ENCODE peak calls at places on chromosomes 1 and 21, in five cellular contexts. U is ovary, R is transverse colon, M is A549, Y is HepG2. Q is an unnamed sample.

GRCh38 chr21:34004013-34004938 is 69.1 kb upstream of the MRPS6 start:
- DNase-seq in U (no peak), R (no peak), M (no peak), Y (no peak), Q (no peak)

GRCh38 chr1:54413295-54413694 is 7.1 kb upstream of the SSBP3 start:
- DNase-seq in U (peak), R (peak), M (no peak), Y (peak), Q (no peak)

GRCh38 chr21:46559291-46559983 is 45.4 kb downstream of the S100B start:
- DNase-seq in U (no peak), R (no peak), M (no peak), Y (peak), Q (peak)

GRCh38 chr21:28309596-28309995 is 683.1 kb downstream of the LTN1 start:
- DNase-seq in U (no peak), R (no peak), M (no peak), Y (no peak), Q (no peak)

GRCh38 chr1:171595324-171595723 is 26.7 kb upstream of the MYOCOS start:
- DNase-seq in U (no peak), R (no peak), M (no peak), Y (no peak), Q (no peak)

GRCh38 chr1:19654886-19655717 is 9.6 kb upstream of the HTR6 start:
- DNase-seq in U (peak), R (no peak), M (no peak), Y (no peak), Q (no peak)

GRCh38 chr1:112840631-112841624 is 115.1 kb downstream of the SLC16A1 start:
- DNase-seq in U (no peak), R (no peak), M (no peak), Y (no peak), Q (no peak)

GRCh38 chr1:180137767-180138166 is 16.9 kb upstream of the QSOX1 start:
- DNase-seq in U (no peak), R (no peak), M (no peak), Y (no peak), Q (no peak)

GRCh38 chr21:36425286-36425685 is 40.1 kb downstream of the CHAF1B start:
- DNase-seq in U (no peak), R (no peak), M (no peak), Y (no peak), Q (peak)

GRCh38 chr1:86377341-86377740 is 18.8 kb downstream of the ODF2L start:
- DNase-seq in U (no peak), R (no peak), M (no peak), Y (no peak), Q (no peak)

GRCh38 chr1:212062832-212063438 is 27.4 kb downstream of the DTL start:
- DNase-seq in U (no peak), R (no peak), M (peak), Y (peak), Q (no peak)

GRCh38 chr1:117794073-117794472 is 135.3 kb downstream of the GDAP2 start:
- DNase-seq in U (no peak), R (no peak), M (no peak), Y (no peak), Q (no peak)

GRCh38 chr1:198497326-198498220 is 42.9 kb downstream of the ATP6V1G3 start:
- DNase-seq in U (no peak), R (no peak), M (no peak), Y (no peak), Q (peak)

GRCh38 chr1:44609768-44610526 is 64.3 kb downstream of the TMEM53 start:
- DNase-seq in U (no peak), R (no peak), M (no peak), Y (no peak), Q (no peak)

GRCh38 chr21:33948951-33949444 is 33.4 kb upstream of the ATP5PO start:
- DNase-seq in U (no peak), R (no peak), M (no peak), Y (no peak), Q (no peak)

GRCh38 chr1:42937141-42937696 is 21.4 kb downstream of the SLC2A1 start:
- DNase-seq in U (no peak), R (peak), M (peak), Y (peak), Q (no peak)

GRCh38 chr1:238088891-238089290 is 198.2 kb upstream of the ZP4 start:
- DNase-seq in U (no peak), R (no peak), M (no peak), Y (no peak), Q (no peak)

GRCh38 chr21:20570824-20571232 is 427.4 kb upstream of the NCAM2 start:
- DNase-seq in U (no peak), R (no peak), M (no peak), Y (no peak), Q (no peak)

GRCh38 chr1:211874521-211875347 is 44.2 kb upstream of the LPGAT1 start:
- DNase-seq in U (no peak), R (no peak), M (no peak), Y (no peak), Q (peak)

GRCh38 chr1:240732390-240732789 is 120.4 kb upstream of the GREM2 start:
- DNase-seq in U (no peak), R (no peak), M (peak), Y (peak), Q (no peak)

GRCh38 chr1:58318157-58318665 is 228.3 kb downstream of the OMA1 start:
- DNase-seq in U (no peak), R (no peak), M (no peak), Y (no peak), Q (no peak)

GRCh38 chr1:233406339-233406960 is 78.9 kb downstream of the MAP3K21 start:
- DNase-seq in U (no peak), R (no peak), M (no peak), Y (no peak), Q (no peak)

GRCh38 chr1:207807395-207808321 is 55.8 kb downstream of the CD46 start:
- DNase-seq in U (no peak), R (peak), M (no peak), Y (no peak), Q (peak)

GRCh38 chr1:111045033-111045722 is 81.5 kb upstream of the LRIF1 start:
- DNase-seq in U (no peak), R (no peak), M (no peak), Y (peak), Q (no peak)

GRCh38 chr1:34529935-34530859 is 224.7 kb upstream of the GJB5 start:
- DNase-seq in U (no peak), R (no peak), M (no peak), Y (no peak), Q (no peak)

GRCh38 chr1:202852163-202852904 is 36.6 kb downstream of the RABIF start:
- DNase-seq in U (no peak), R (peak), M (peak), Y (peak), Q (peak)

GRCh38 chr1:47023268-47024137 is at the start of gene CYP4X1:
- DNase-seq in U (no peak), R (peak), M (no peak), Y (no peak), Q (no peak)

GRCh38 chr1:97647776-97648175 is 273.1 kb downstream of the DPYD start:
- DNase-seq in U (no peak), R (no peak), M (no peak), Y (no peak), Q (no peak)

DNA sequence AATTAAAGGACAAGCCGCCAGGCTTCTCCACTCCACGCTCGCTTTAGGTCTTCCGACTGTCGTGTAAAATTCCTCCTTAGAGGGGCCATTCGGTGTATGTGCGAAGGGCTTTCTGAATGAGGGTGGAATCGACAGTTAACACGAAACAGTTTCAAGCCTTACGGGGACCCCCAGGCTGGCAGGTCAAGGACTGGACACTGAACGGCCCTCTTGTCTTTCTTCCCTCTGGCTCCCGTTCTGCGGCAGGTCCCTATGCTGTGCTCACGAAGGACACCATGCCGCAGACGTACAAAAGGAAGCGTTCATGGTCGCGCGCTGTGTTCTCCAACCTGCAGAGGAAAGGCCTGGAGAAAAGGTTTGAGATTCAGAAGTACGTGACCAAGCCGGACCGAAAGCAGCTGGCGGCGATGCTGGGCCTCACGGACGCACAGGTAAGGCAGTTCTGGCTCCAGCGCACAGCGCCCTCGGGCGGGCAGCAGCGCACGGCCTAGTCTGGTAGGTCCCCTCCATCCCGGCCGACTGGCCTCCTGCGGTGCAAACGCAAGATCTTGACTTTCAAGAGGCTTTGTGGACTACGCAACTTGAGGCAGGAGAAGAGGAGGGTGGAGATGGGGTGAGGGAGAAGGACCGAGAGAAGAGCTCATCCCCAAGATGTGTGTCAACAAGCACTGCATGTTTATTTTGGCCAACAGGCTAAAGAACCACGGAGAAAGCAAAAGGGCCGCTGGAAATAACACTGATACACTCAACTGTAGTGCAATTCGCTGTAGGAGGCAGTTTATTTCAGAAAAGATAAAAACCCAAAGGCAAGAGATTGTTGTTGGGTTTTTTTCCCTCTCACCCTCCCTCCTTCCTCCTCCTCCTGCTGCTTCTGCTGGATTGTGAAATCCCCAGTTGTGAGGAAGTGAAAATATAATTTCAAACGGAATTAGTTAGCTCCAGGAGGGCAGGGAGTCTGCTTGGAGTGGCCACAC is 3.0 kb downstream of the HLX start:
- DNase-seq in U (no peak), R (peak), M (no peak), Y (no peak), Q (peak)
- H3K4me3 ChIP-seq in U (no peak), R (peak), M (no peak), Y (no peak), Q (peak)

DNA sequence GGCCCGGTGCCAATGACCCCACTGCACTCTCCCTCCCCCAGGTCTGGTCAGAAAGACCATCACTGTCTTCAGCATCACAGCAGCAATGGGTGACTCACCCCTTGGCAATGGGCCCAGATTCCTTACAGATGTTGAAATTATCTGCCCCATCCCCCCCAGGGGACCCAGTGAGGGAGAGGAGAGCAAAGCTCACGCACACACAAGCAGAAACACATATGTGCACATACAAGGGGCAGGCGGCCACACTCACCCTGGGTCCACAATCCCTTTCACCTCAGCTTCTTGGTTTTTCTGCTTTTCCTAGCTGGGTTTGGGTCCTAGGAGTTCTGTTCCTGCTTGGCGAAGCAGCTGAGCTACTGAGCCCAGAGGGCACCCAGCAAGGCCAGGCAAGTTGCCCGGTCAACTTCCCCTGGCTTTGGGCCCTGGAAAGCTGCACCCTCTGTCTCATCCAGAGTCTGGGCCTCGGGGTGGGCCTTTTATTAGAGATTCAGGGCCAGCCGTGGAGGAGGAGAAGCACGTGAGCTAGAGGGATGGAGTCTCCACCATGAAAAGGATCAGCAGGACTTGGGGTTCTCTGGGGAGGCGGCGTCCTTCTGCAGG is 2.6 kb downstream of the COL16A1 start:
- DNase-seq in U (peak), R (peak), M (peak), Y (peak), Q (no peak)
- TF ChIP-seq EP300 in U (peak), R (no peak), M (peak), Y (peak), Q (no peak)

GRCh38 chr1:1162597-1163537 is 10.8 kb upstream of the TTLL10 start:
- DNase-seq in U (no peak), R (peak), M (no peak), Y (no peak), Q (peak)
- TF ChIP-seq POLR2A in U (no peak), R (peak), M (no peak), Y (no peak), Q (no peak)

GRCh38 chr1:247447162-247447909 is 10.6 kb downstream of the OR2B11 start:
- DNase-seq in U (no peak), R (no peak), M (no peak), Y (no peak), Q (no peak)
- H3K4me3 ChIP-seq in U (peak), R (peak), M (peak), Y (no peak), Q (no peak)